ENCODE peak calls at places on chromosomes 13 and 19, in seven cellular contexts. T, V, F, I, U, J and D are unnamed samples.

GRCh38 chr19:17909017-17909732 is 23.6 kb upstream of the CCDC124 start:
- DNase-seq in T (no peak), V (no peak), F (no peak), I (no peak), U (no peak), J (no peak), D (no peak)

GRCh38 chr19:13834308-13834790 is 39.1 kb downstream of the ZSWIM4 start:
- DNase-seq in T (no peak), V (no peak), F (no peak), I (peak), U (no peak), J (no peak), D (no peak)

GRCh38 chr19:32317045-32317444 is 28.4 kb upstream of the ZNF507 start:
- DNase-seq in T (no peak), V (no peak), F (no peak), I (no peak), U (no peak), J (no peak), D (no peak)

GRCh38 chr19:33905937-33906577 is 109.4 kb downstream of the KCTD15 start:
- DNase-seq in T (no peak), V (no peak), F (no peak), I (peak), U (no peak), J (no peak), D (peak)

GRCh38 chr19:40590464-40591265 is 10.5 kb upstream of the LTBP4 start:
- DNase-seq in T (no peak), V (no peak), F (no peak), I (no peak), U (no peak), J (no peak), D (no peak)

GRCh38 chr19:18274776-18275356 is 614 bp upstream of the IQCN start:
- DNase-seq in T (no peak), V (no peak), F (peak), I (peak), U (peak), J (no peak), D (no peak)

GRCh38 chr19:5910638-5910907 is 3.5 kb upstream of the CAPS start:
- DNase-seq in T (no peak), V (no peak), F (no peak), I (no peak), U (no peak), J (no peak), D (no peak)

GRCh38 chr19:3607398-3608078 is 863 bp upstream of the TBXA2R start:
- DNase-seq in T (no peak), V (no peak), F (no peak), I (peak), U (no peak), J (no peak), D (peak)

GRCh38 chr19:41436664-41436951 is 3.1 kb downstream of the DMAC2 start:
- DNase-seq in T (no peak), V (no peak), F (no peak), I (no peak), U (no peak), J (no peak), D (no peak)

GRCh38 chr13:23470706-23471610 is 37.5 kb upstream of the SACS start:
- DNase-seq in T (no peak), V (no peak), F (no peak), I (no peak), U (no peak), J (no peak), D (peak)

GRCh38 chr19:7887408-7888144 is 734 bp upstream of the LRRC8E start:
- DNase-seq in T (no peak), V (no peak), F (no peak), I (no peak), U (no peak), J (no peak), D (no peak)

GRCh38 chr13:48892311-48892710 is 83.4 kb upstream of the FNDC3A start:
- DNase-seq in T (peak), V (no peak), F (peak), I (peak), U (no peak), J (no peak), D (no peak)

GRCh38 chr13:76991796-76992547 is at the start of gene CLN5:
- DNase-seq in T (peak), V (peak), F (peak), I (peak), U (peak), J (peak), D (peak)

GRCh38 chr13:80173224-80173623 is 167.7 kb downstream of the SPRY2 start:
- DNase-seq in T (no peak), V (no peak), F (no peak), I (no peak), U (no peak), J (no peak), D (no peak)

GRCh38 chr13:40445557-40445990 is 220.9 kb downstream of the FOXO1 start:
- DNase-seq in T (no peak), V (no peak), F (no peak), I (peak), U (no peak), J (no peak), D (no peak)

GRCh38 chr13:20337894-20338551 is 105.9 kb upstream of the GJB6 start:
- DNase-seq in T (no peak), V (no peak), F (no peak), I (no peak), U (no peak), J (no peak), D (no peak)

GRCh38 chr13:22929391-22930126 is 251.2 kb upstream of the SGCG start:
- DNase-seq in T (no peak), V (no peak), F (no peak), I (no peak), U (no peak), J (no peak), D (no peak)

GRCh38 chr13:73693215-73693614 is 441.0 kb downstream of the KLF12 start:
- DNase-seq in T (no peak), V (no peak), F (no peak), I (no peak), U (no peak), J (no peak), D (no peak)

GRCh38 chr13:95262837-95263381 is 38.3 kb downstream of the ABCC4 start:
- DNase-seq in T (no peak), V (no peak), F (no peak), I (no peak), U (no peak), J (no peak), D (no peak)

GRCh38 chr13:75908137-75908536 is 272.0 kb downstream of the LMO7 start:
- DNase-seq in T (no peak), V (no peak), F (peak), I (no peak), U (no peak), J (no peak), D (no peak)